ENCODE peak calls at places on chromosomes 11 and 22, in four cellular contexts. B is GM23248, R is heart left ventricle, K is body of pancreas. D is an unnamed sample.

GRCh38 chr22:41917906-41918791 is 3.3 kb upstream of the SHISA8 start:
- DNase-seq in K (no peak), R (peak; percentile 65), B (peak; percentile 37), D (peak; percentile 72)

GRCh38 chr11:19864141-19865120 is 151.8 kb downstream of the NAV2 start:
- DNase-seq in B (no peak), K (no peak), R (no peak), D (no peak)

GRCh38 chr11:8699903-8700302 is 17.3 kb downstream of the RPL27A start:
- DNase-seq in R (peak; percentile 46), K (peak; percentile 66), B (peak; percentile 78), D (no peak)

GRCh38 chr11:112297248-112297866 is 36.7 kb upstream of the PLET1 start:
- DNase-seq in B (no peak), K (no peak), R (no peak), D (no peak)

GRCh38 chr11:16926868-16927267 is 87.3 kb downstream of the PLEKHA7 start:
- DNase-seq in R (no peak), B (no peak), K (no peak), D (no peak)

GRCh38 chr11:8263769-8264410 is at the start of gene LMO1:
- DNase-seq in B (peak; percentile 83), R (peak; percentile 79), K (peak; percentile 81), D (peak; percentile 84)

GRCh38 chr22:16987822-16988221 is 20.2 kb downstream of the GAB4 start:
- DNase-seq in B (no peak), R (no peak), K (no peak), D (no peak)

GRCh38 chr11:6612816-6613136 is 760 bp upstream of the TAF10 start:
- DNase-seq in R (no peak), B (no peak), K (peak; percentile 67), D (no peak)

GRCh38 chr11:43830928-43831440 is 49.6 kb upstream of the ALKBH3 start:
- DNase-seq in R (peak; percentile 46), B (peak; percentile 100), K (no peak), D (no peak)

GRCh38 chr22:45966320-45966891 is 10.6 kb downstream of the WNT7B start:
- DNase-seq in R (no peak), K (peak; percentile 31), B (no peak), D (no peak)

GRCh38 chr22:20015971-20016733 is 471 bp downstream of the ARVCF start:
- DNase-seq in B (peak; percentile 38), K (peak; percentile 55), R (peak; percentile 55), D (peak; percentile 71)

GRCh38 chr22:20013382-20013871 is 3.2 kb downstream of the ARVCF start:
- DNase-seq in B (peak; percentile 48), R (peak; percentile 72), K (peak; percentile 32), D (peak; percentile 78)

GRCh38 chr22:20014526-20015186 is 2.0 kb downstream of the ARVCF start:
- DNase-seq in R (peak; percentile 23), B (no peak), K (no peak), D (no peak)

GRCh38 chr22:20016734-20017621 is at the start of gene ARVCF:
- DNase-seq in R (peak; percentile 94), K (peak; percentile 95), B (peak; percentile 93), D (peak; percentile 90)

GRCh38 chr22:20015187-20015625 is 1.4 kb downstream of the ARVCF start:
- DNase-seq in K (no peak), R (no peak), B (no peak), D (no peak)
- H3K27me3 ChIP-seq in K (no peaks in the 10 kb centered on the region), R (no peaks in the 10 kb centered on the region), B (no peaks in the 10 kb centered on the region), D (no peaks in the 10 kb centered on the region)

DNA sequence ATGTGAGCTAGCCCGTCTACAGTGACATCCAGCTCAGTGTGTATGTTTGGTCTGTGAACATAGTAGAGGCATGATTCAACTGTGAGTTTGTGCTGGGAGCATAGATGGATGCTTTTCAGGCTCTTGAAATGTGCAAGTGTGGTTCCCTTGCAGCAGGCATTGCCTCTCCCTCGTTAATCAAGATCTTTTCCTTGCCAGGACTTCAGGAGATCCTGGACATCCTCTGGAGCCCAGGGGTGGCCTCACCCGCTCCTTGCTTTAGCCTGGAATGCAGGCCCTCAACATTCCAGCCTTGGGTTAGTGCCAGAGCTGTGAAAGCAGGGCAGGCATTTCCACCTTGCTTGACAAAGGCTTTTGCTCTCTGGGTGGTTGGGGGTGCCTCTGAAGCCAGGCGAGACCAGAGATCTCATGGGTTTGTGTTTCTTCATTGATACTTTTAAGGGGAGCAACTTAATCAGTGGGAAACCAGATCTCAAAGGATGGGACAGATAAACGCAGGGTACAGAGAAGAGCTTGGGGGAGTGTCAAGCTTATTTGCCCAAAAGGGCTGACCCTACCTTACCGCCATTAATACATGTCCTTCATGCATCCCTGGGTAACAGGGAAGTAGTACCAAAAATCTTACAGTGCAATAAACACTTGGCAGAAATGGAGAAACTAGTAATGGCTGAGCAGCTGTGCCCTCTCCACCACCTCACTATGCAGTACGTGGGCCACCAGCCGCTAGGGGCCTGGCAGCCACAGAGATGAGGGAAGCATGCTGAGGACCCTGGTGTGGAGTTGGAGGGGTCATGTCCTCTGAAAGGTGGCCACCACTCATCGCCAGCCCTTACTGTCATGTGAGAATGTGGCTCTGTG is 72.1 kb downstream of the PTPRJ start:
- DNase-seq in B (peak; percentile 66), R (peak; percentile 42), K (peak; percentile 60), D (peak; percentile 85)
- H3K4me3 ChIP-seq in B (no peak overlapping the region), R (no peak overlapping the region), K (no peak overlapping the region), D (no peak overlapping the region)

DNA sequence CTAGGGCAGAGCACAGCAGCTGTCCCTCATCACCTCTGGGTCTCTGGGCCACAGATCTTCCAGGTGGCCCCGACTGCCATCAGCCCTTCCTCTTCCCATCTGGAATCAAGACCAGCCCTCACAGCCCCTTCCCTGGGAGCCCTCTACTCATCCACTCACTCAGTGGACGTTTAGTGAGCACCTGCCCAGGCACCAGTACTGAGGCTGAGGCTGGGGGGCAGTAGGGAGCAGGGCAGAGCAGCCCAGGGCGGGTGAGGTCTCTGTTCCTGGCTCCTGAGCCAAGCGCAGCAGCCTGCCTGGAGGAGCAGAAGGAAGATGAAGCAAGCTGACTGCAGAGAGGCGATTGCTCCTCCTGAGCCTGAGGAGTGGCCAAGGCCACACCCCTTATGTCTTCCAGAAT is 5.5 kb downstream of the MAPK8IP2 start:
- DNase-seq in B (no peak), K (no peak), R (no peak), D (no peak)
- H3K27me3 ChIP-seq in B (peaks cover 9% of the 10 kb centered on the region), K (no peaks in the 10 kb centered on the region), R (peaks cover 52% of the 10 kb centered on the region), D (peaks cover 46% of the 10 kb centered on the region)

DNA sequence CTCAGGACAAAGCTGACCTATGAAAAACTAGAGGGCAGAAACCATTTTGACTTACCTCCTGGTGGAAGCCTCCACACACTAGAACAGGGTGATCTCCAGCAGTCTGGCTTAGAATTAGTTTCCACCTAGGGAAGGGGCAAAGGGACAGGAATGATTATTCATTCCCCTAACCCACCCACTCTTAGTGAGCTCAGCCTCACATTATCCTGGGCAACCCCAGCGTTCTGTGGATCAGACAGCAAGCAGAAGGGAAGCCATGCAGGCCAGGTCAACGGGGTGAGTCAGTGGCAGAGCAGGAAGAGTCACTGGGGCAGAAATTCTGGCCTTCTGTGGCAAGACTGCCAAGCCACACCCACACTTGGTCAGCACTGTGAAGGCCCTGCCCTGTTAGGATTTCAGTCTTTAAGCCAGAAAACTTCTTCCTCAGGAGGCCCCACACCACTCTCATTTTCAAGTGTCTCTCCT is 10.5 kb downstream of the NUMA1 start:
- DNase-seq in K (peak; percentile 78), R (peak; percentile 91), B (peak; percentile 97), D (peak; percentile 89)
- H3K4me3 ChIP-seq in K (no peak overlapping the region), R (no peak overlapping the region), B (peak overlapping the region; percentile 45), D (peak overlapping the region; percentile 22)

GRCh38 chr11:65627202-65627601 is 10.7 kb upstream of the SIPA1 start:
- DNase-seq in K (no peak), B (no peak), R (no peak), D (no peak)
- H3K27me3 ChIP-seq in K (no peaks in the 10 kb centered on the region), B (no peaks in the 10 kb centered on the region), R (no peaks in the 10 kb centered on the region), D (no peaks in the 10 kb centered on the region)

GRCh38 chr11:832529-833113 is at the start of gene CD151:
- DNase-seq in B (peak; percentile 90), K (peak; percentile 66), R (peak; percentile 63), D (no peak)
- H3K4me3 ChIP-seq in B (peak within 1 kb of the TSS; percentile 92), K (peak within 1 kb of the TSS; percentile 70), R (peak within 1 kb of the TSS; percentile 83), D (peak within 1 kb of the TSS; percentile 85)

GRCh38 chr11:690738-691633 is 4.0 kb downstream of the DEAF1 start:
- DNase-seq in K (no peak), B (no peak), R (no peak), D (no peak)
- H3K27me3 ChIP-seq in K (no peaks in the 10 kb centered on the region), B (no peaks in the 10 kb centered on the region), R (no peaks in the 10 kb centered on the region), D (no peaks in the 10 kb centered on the region)

DNA sequence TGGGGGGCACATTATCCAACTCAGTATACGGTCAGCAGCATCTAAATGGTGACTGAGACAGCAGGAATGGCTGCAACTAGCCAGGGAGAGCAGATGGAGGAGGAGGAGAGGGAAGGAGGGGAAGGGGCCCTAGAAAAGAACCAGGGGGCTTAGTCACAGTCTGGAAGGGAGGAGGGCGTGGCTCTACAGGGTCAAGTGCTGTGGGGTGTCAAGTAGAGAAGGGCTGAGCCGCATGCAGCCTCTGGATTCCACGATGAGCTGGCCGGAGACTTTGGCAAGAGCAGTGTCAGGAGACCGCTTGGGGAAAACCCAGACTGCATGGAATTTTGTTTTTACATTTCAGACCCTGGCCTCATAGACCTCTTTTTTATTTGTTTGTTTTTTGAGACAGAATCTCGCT is 25.8 kb upstream of the PPFIA1 start:
- DNase-seq in R (no peak), B (peak; percentile 59), K (no peak), D (no peak)
- H3K4me3 ChIP-seq in R (no peak overlapping the region), B (no peak overlapping the region), K (no peak overlapping the region), D (no peak overlapping the region)

GRCh38 chr11:102613455-102613854 is 11.7 kb downstream of the MMP20 start:
- DNase-seq in R (no peak), B (no peak), K (no peak), D (no peak)

GRCh38 chr11:102615077-102615893 is 9.8 kb downstream of the MMP20 start:
- DNase-seq in K (no peak), B (peak; percentile 6), R (no peak), D (no peak)

GRCh38 chr11:102617491-102618026 is 7.6 kb downstream of the MMP20 start:
- DNase-seq in B (no peak), R (no peak), K (no peak), D (no peak)

GRCh38 chr11:102614485-102614884 is 10.6 kb downstream of the MMP20 start:
- DNase-seq in B (no peak), K (no peak), R (no peak), D (no peak)

DNA sequence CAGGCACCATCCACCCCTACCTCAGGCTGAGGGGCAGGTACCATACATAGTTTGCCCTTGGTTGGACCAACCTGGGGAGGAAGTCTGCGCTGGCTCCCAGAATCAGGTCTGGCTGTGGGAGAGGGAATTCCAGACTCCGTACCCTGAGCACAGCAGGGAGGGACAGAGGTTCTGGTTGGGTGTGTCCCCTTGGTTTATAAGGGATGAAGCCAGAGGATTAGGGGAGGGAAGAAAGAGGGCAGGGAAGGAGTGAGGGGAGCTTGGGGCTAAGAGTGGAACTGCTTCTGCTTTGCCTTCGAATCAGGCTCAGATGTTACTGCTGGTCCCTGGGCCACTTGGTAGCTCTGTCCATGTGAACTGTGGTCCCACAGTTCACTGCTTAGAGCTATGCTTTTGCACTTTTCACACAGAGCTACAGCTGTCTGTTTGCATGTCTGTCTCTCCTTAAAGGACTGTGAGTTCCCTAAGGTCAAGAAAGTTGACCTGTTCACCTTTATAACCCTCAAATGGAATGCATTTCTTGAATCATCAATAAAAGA is 9.2 kb downstream of the MMP20 start:
- DNase-seq in K (no peak), B (no peak), R (no peak), D (no peak)
- H3K27me3 ChIP-seq in K (no peaks in the 10 kb centered on the region), B (no peaks in the 10 kb centered on the region), R (no peaks in the 10 kb centered on the region), D (no peaks in the 10 kb centered on the region)